ENCODE peak calls at places on chromosomes 3 and 15, in four cellular contexts. B, J, T and D are unnamed samples.

GRCh38 chr3:180804871-180805430 is 107.5 kb upstream of the FXR1 start:
- DNase-seq in B (no peak), J (peak; percentile 55), T (peak; percentile 29), D (no peak)

GRCh38 chr15:45618813-45619212 is 16.0 kb upstream of the SQOR start:
- DNase-seq in B (no peak), J (no peak), T (no peak), D (no peak)

GRCh38 chr3:99066863-99067262 is 165.4 kb upstream of the DCBLD2 start:
- DNase-seq in B (no peak), J (no peak), T (no peak), D (no peak)

GRCh38 chr15:60691508-60692047 is 212.6 kb upstream of the ICE2 start:
- DNase-seq in B (no peak), J (no peak), T (no peak), D (no peak)

GRCh38 chr3:195249858-195250464 is 21.0 kb downstream of the XXYLT1 start:
- DNase-seq in B (no peak), J (peak; percentile 41), T (no peak), D (no peak)

GRCh38 chr3:153852355-153852754 is 268.8 kb upstream of the ARHGEF26 start:
- DNase-seq in B (no peak), J (no peak), T (no peak), D (no peak)

GRCh38 chr3:57752307-57752706 is 3.8 kb upstream of the SLMAP start:
- DNase-seq in B (no peak), J (no peak), T (no peak), D (no peak)

GRCh38 chr3:127688022-127688415 is 15.3 kb downstream of the ABTB1 start:
- DNase-seq in B (no peak), J (no peak), T (no peak), D (no peak)

GRCh38 chr15:64017082-64017588 is 29.1 kb downstream of the DAPK2 start:
- DNase-seq in B (no peak), J (no peak), T (peak; percentile 58), D (no peak)

GRCh38 chr3:123627673-123628670 is 43.1 kb upstream of the HACD2 start:
- DNase-seq in B (no peak), J (no peak), T (no peak), D (no peak)

GRCh38 chr3:106341090-106341489 is 472.3 kb upstream of the CBLB start:
- DNase-seq in B (no peak), J (no peak), T (no peak), D (no peak)

GRCh38 chr3:52679811-52680210 is 5.9 kb downstream of the PBRM1 start:
- DNase-seq in B (no peak), J (no peak), T (no peak), D (no peak)

GRCh38 chr3:27253391-27253790 is 115.8 kb downstream of the NEK10 start:
- DNase-seq in B (no peak), J (no peak), T (no peak), D (no peak)

GRCh38 chr3:159627634-159628033 is 361.0 kb upstream of the IL12A start:
- DNase-seq in B (no peak), J (no peak), T (no peak), D (no peak)

GRCh38 chr15:36133686-36134085 is 445.7 kb upstream of the CDIN1 start:
- DNase-seq in B (no peak), J (no peak), T (no peak), D (no peak)

GRCh38 chr3:101037613-101038012 is 44.4 kb upstream of the ABI3BP start:
- DNase-seq in B (no peak), J (no peak), T (no peak), D (no peak)

GRCh38 chr3:47868306-47868705 is 65.4 kb downstream of the DHX30 start:
- DNase-seq in B (no peak), J (no peak), T (no peak), D (no peak)

GRCh38 chr15:72230197-72231065 is 559 bp downstream of the PKM start:
- DNase-seq in B (peak; percentile 51), J (peak; percentile 82), T (peak; percentile 81), D (peak; percentile 84)

GRCh38 chr15:72229947-72230196 is 1.1 kb downstream of the PKM start:
- DNase-seq in B (no peak), J (no peak), T (no peak), D (no peak)

GRCh38 chr15:72227720-72228119 is 3.3 kb downstream of the PKM start:
- DNase-seq in B (no peak), J (no peak), T (no peak), D (no peak)

GRCh38 chr15:72229076-72229946 is 1.7 kb downstream of the PKM start:
- DNase-seq in B (no peak), J (no peak), T (no peak), D (peak; percentile 30)

DNA sequence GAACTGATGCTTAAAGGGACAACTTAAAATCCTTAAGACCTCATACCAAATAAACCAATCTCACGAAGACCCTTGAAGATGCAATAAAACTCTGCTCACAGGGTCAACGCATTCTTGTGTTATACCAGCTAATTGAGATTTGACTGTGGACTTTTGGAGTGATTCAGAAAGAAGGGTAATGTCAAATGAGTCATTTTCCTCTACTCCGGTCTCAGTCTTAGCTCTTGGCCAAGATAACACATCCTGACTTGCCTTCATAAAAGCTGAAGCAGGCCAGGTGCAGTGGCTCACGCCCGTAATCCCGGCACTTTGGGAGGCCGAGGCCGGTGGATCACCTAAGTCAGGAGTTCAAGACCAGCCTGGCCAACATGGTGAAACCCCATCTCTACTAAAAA is 3.8 kb downstream of the PKM start:
- DNase-seq in B (peak; percentile 46), J (no peak), T (peak; percentile 7), D (no peak)
- TF ChIP-seq BRCA1 in B (no peak), J (no peak), T (no peak), D (no peak)

GRCh38 chr3:126155280-126155640 is 25.1 kb downstream of the ALDH1L1 start:
- DNase-seq in B (no peak), J (peak; percentile 29), T (no peak), D (no peak)

GRCh38 chr3:126158016-126158911 is 22.1 kb downstream of the ALDH1L1 start:
- DNase-seq in B (no peak), J (no peak), T (no peak), D (no peak)

GRCh38 chr3:126155819-126156218 is 24.6 kb downstream of the ALDH1L1 start:
- DNase-seq in B (no peak), J (no peak), T (no peak), D (no peak)

GRCh38 chr3:126157083-126157768 is 23.2 kb downstream of the ALDH1L1 start:
- DNase-seq in B (no peak), J (no peak), T (no peak), D (no peak)

DNA sequence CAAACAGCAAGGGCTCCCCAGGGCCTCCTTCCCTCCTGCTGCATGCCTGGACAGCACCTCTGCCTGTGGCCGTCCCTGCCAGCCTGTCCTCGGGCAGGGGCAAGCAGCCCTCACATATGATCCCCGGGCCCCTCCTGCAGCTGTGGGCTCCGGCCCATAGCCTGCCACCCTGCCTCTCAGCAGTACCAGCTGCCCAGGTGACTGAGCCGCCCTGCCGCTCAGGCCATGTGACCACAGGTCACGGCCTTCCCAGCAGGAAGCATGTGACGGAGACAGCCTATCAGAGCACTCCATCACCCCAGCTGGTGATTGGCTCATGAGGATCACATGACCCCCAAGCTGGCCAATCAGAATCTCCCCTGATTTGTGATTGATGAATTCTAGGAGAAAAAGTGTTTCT is 23.9 kb downstream of the ALDH1L1 start:
- DNase-seq in B (no peak), J (peak; percentile 44), T (no peak), D (peak; percentile 93)
- TF ChIP-seq BRCA1 in B (no peak), J (no peak), T (no peak), D (no peak)

GRCh38 chr15:84586641-84587160 is 14.1 kb upstream of the ZSCAN2 start:
- DNase-seq in B (no peak), J (no peak), T (no peak), D (no peak)

GRCh38 chr15:84594617-84595290 is 6.1 kb upstream of the ZSCAN2 start:
- DNase-seq in B (no peak), J (no peak), T (peak; percentile 46), D (no peak)

GRCh38 chr15:84588053-84588874 is 12.5 kb upstream of the ZSCAN2 start:
- DNase-seq in B (no peak), J (peak; percentile 94), T (peak; percentile 83), D (peak; percentile 90)

GRCh38 chr15:84591815-84592214 is 9.0 kb upstream of the ZSCAN2 start:
- DNase-seq in B (no peak), J (no peak), T (no peak), D (no peak)

GRCh38 chr15:84590406-84590805 is 10.4 kb upstream of the ZSCAN2 start:
- DNase-seq in B (no peak), J (no peak), T (no peak), D (no peak)
- TF ChIP-seq BRCA1 in B (no peak), J (no peak), T (no peak), D (no peak)

GRCh38 chr3:7607669-7608068 is 746.8 kb downstream of the GRM7 start:
- DNase-seq in B (no peak), J (no peak), T (no peak), D (no peak)
- TF ChIP-seq BRCA1 in B (no peak), J (no peak), T (no peak), D (no peak)

GRCh38 chr3:38989932-38990510 is 61.7 kb downstream of the SCN11A start:
- DNase-seq in B (no peak), J (no peak), T (no peak), D (no peak)
- TF ChIP-seq BRCA1 in B (no peak), J (no peak), T (no peak), D (no peak)

DNA sequence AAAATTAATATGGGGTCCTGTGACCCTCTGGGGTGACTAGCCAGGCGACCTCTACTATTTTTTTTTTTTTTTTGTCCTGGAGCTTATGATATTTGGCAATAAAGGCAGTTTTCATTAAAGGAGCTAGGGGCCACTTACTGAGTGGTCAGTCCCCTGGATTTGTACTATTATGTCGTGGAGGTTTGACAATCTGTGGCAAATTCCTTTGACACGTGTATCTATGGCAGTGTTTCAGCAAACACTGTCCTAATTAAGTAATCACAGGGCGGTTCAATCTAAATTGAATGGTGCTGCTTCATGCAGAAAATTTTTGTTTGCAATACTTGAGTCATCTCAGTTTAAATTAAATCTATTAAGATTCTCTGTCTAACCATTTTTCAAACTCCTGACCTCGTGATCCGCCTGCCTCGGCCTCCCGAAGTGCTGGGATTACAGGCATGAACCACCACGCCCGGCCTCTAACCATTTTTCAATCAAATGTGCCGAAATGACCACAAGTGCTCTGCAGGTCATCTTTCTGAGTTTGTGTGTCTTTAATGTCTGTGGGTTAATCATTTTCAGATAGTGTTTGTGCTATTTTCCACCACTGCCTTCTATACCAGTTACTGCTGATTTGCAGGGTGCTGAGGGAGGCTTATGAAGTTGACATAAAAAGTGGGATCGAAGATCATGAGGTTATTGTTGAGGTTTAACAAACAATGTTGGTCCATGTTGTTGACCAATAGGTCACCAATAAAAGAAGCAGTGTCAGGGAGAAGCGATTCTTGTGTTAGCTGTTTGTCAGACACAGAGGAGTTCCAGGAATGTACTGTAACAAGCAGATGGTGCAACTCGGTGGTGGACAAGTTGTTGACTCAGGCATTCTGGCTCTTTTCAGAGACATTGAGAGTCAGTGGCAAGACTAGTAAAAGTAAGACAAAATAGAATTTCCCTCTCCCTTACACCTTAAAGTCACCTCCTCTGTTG is 18.6 kb upstream of the SLC2A2 start:
- DNase-seq in B (no peak), J (no peak), T (peak; percentile 100), D (no peak)
- TF ChIP-seq BRCA1 in B (no peak), J (no peak), T (no peak), D (no peak)